ENCODE peak calls at places on chromosomes 3 and 15, in seven cellular contexts. M is AG10803; B is SJSA1; D is naive thymus-derived CD8-positive, alpha-beta T cell; T is activated CD8-positive, alpha-beta memory T cell treated with anti-CD3 and anti-CD28 coated beads, Interleukin-2, amount 50 U/mL, for 48 hours; F is left cardiac atrium; X is NCI-H345. G is an unnamed sample.

GRCh38 chr3:108222813-108223307 is 636 bp upstream of the IFT57 start:
- DNase-seq in D (no peak), B (no peak), M (no peak), F (no peak), T (no peak), X (no peak), G (no peak)

GRCh38 chr3:195258449-195259145 is 12.4 kb downstream of the XXYLT1 start:
- DNase-seq in B (no peak), T (peak; percentile 57), M (no peak), D (peak; percentile 30), F (no peak), X (peak; percentile 44), G (no peak)

GRCh38 chr3:195512798-195513345 is 30.3 kb downstream of the PPP1R2 start:
- DNase-seq in X (no peak), D (no peak), B (no peak), T (no peak), F (no peak), M (no peak), G (no peak)

GRCh38 chr15:56732135-56732880 is 1.0 kb downstream of the ZNF280D start:
- DNase-seq in B (no peak), T (no peak), D (peak; percentile 18), M (peak; percentile 58), X (no peak), F (peak; percentile 20), G (peak; percentile 14)

GRCh38 chr15:43253431-43254403 is 13.0 kb downstream of the TGM5 start:
- DNase-seq in M (peak; percentile 18), X (no peak), T (peak; percentile 53), D (peak; percentile 3), B (no peak), F (peak; percentile 55), G (no peak)

GRCh38 chr15:86644319-86644718 is 564.6 kb downstream of the AGBL1 start:
- DNase-seq in X (peak; percentile 15), D (no peak), B (no peak), F (no peak), M (no peak), T (no peak), G (peak; percentile 55)

GRCh38 chr3:52123106-52123708 is 31.0 kb downstream of the POC1A start:
- DNase-seq in D (peak; percentile 78), F (peak; percentile 77), T (peak; percentile 88), X (peak; percentile 18), M (peak; percentile 51), B (peak; percentile 57), G (peak; percentile 3)

GRCh38 chr15:27958911-27959598 is 140.1 kb downstream of the OCA2 start:
- DNase-seq in B (no peak), X (no peak), T (no peak), D (no peak), F (no peak), M (no peak), G (no peak)

GRCh38 chr3:39254806-39255449 is 24.9 kb downstream of the CX3CR1 start:
- DNase-seq in B (no peak), M (peak; percentile 50), F (no peak), D (no peak), T (no peak), X (no peak), G (no peak)

GRCh38 chr3:128584412-128585020 is 66.1 kb downstream of the RPN1 start:
- DNase-seq in F (peak; percentile 87), T (peak; percentile 79), X (peak; percentile 67), D (peak; percentile 16), B (peak; percentile 84), M (peak; percentile 70), G (peak; percentile 47)

GRCh38 chr15:71806452-71806931 is 3.9 kb upstream of the NR2E3 start:
- DNase-seq in X (no peak), F (no peak), T (no peak), D (no peak), M (peak; percentile 12), B (no peak), G (no peak)

GRCh38 chr3:188262913-188263683 is 109.1 kb downstream of the LPP start:
- DNase-seq in X (no peak), M (peak; percentile 83), T (no peak), D (no peak), F (no peak), B (peak; percentile 64), G (no peak)

GRCh38 chr3:33236005-33236404 is 17.4 kb upstream of the SUSD5 start:
- DNase-seq in X (no peak), T (no peak), D (no peak), B (no peak), F (no peak), M (no peak), G (no peak)

GRCh38 chr3:185200639-185201038 is 47.8 kb upstream of the C3orf70 start:
- DNase-seq in T (no peak), M (peak; percentile 65), F (no peak), X (no peak), B (no peak), D (no peak), G (no peak)

GRCh38 chr15:29805043-29805707 is 17.1 kb downstream of the TJP1 start:
- DNase-seq in M (peak; percentile 81), D (no peak), T (no peak), B (no peak), X (no peak), F (no peak), G (no peak)

GRCh38 chr15:80026754-80027153 is 32.7 kb upstream of the ZFAND6 start:
- DNase-seq in X (no peak), F (no peak), M (no peak), T (peak; percentile 25), B (peak; percentile 10), D (no peak), G (no peak)

GRCh38 chr15:69593488-69593887 is 140.9 kb downstream of the RPLP1 start:
- DNase-seq in D (no peak), X (no peak), M (no peak), F (no peak), B (no peak), T (no peak), G (no peak)

G was measured in NCI-H748 treated with DMSO at 0.1 percent for 48 hours.